ENCODE peak calls at places on chromosomes 7 and 10, in eight cellular contexts. V is activated T-cell treated with anti-CD3 and anti-CD28 coated beads for 1 hour; O is T-helper 17 cell; P is colonic mucosa; M is Caki2; W is AG04449; J is activated CD4-positive, alpha-beta T cell treated with anti-CD3 and anti-CD28 coated beads, Interleukin-2, amount 10 ng/mL, durations not matched to agents 7 days and 5 days; T is endothelial cell. S is an unnamed sample.

GRCh38 chr10:64430690-64431323 is 909.6 kb downstream of the REEP3 start:
- DNase-seq in V (no peak), O (no peak), P (peak), M (peak), W (no peak), J (no peak), T (peak), S (no peak)

GRCh38 chr10:84695983-84696382 is 367.6 kb downstream of the CCSER2 start:
- DNase-seq in V (no peak), O (no peak), P (no peak), M (no peak), W (no peak), J (no peak), T (no peak), S (no peak)

GRCh38 chr10:10677479-10677878 is 340.2 kb upstream of the CELF2 start:
- DNase-seq in V (no peak), O (no peak), P (peak), M (peak), W (no peak), J (peak), T (peak), S (no peak)

GRCh38 chr7:100967292-100967863 is 2.0 kb upstream of the MUC12 start:
- DNase-seq in V (no peak), O (no peak), P (peak), M (no peak), W (no peak), J (no peak), T (no peak), S (no peak)

GRCh38 chr10:46995234-46995633 is 84.0 kb downstream of the PTPN20 start:
- DNase-seq in V (no peak), O (no peak), P (no peak), M (no peak), W (no peak), J (no peak), T (no peak), S (no peak)

GRCh38 chr10:95445223-95445836 is 115.8 kb downstream of the SORBS1 start:
- DNase-seq in V (no peak), O (no peak), P (peak), M (peak), W (peak), J (no peak), T (no peak), S (no peak)

GRCh38 chr7:151410405-151411390 is 860 bp upstream of the WDR86 start:
- DNase-seq in V (no peak), O (peak), P (no peak), M (no peak), W (no peak), J (no peak), T (peak), S (peak)

GRCh38 chr7:90303241-90303640 is 17.9 kb downstream of the FAM237B start:
- DNase-seq in V (no peak), O (no peak), P (no peak), M (no peak), W (no peak), J (no peak), T (no peak), S (no peak)

GRCh38 chr10:125264752-125265578 is 104.6 kb upstream of the CTBP2 start:
- DNase-seq in V (no peak), O (no peak), P (no peak), M (no peak), W (no peak), J (no peak), T (no peak), S (no peak)

GRCh38 chr10:96370575-96371157 is 11.9 kb upstream of the OPALIN start:
- DNase-seq in V (peak), O (no peak), P (peak), M (peak), W (no peak), J (peak), T (peak), S (no peak)

GRCh38 chr10:99368646-99369045 is 39.5 kb downstream of the CNNM1 start:
- DNase-seq in V (no peak), O (no peak), P (no peak), M (peak), W (no peak), J (no peak), T (no peak), S (no peak)

GRCh38 chr10:34813626-34814227 is 1.4 kb downstream of the PARD3 start:
- DNase-seq in V (no peak), O (no peak), P (peak), M (peak), W (no peak), J (no peak), T (peak), S (no peak)

GRCh38 chr10:102113261-102113955 is 6.8 kb downstream of the LDB1 start:
- DNase-seq in V (no peak), O (no peak), P (no peak), M (no peak), W (no peak), J (peak), T (no peak), S (no peak)

GRCh38 chr7:140983802-140984201 is 30.9 kb downstream of the MRPS33 start:
- DNase-seq in V (no peak), O (no peak), P (peak), M (no peak), W (no peak), J (peak), T (no peak), S (no peak)

GRCh38 chr10:78626471-78626870 is 442.3 kb upstream of the ZMIZ1 start:
- DNase-seq in V (no peak), O (no peak), P (no peak), M (no peak), W (no peak), J (no peak), T (no peak), S (no peak)

GRCh38 chr7:158651968-158652555 is 52.5 kb downstream of the NCAPG2 start:
- DNase-seq in V (no peak), O (no peak), P (no peak), M (no peak), W (no peak), J (no peak), T (no peak), S (no peak)

GRCh38 chr10:113704637-113705343 is 25.1 kb downstream of the CASP7 start:
- DNase-seq in V (no peak), O (no peak), P (peak), M (peak), W (no peak), J (peak), T (peak), S (no peak)

GRCh38 chr10:88500656-88501055 is 82.5 kb downstream of the RNLS start:
- DNase-seq in V (no peak), O (no peak), P (no peak), M (no peak), W (no peak), J (no peak), T (no peak), S (no peak)

GRCh38 chr10:30792025-30792424 is 162.5 kb upstream of the LYZL2 start:
- DNase-seq in V (no peak), O (no peak), P (no peak), M (no peak), W (no peak), J (no peak), T (no peak), S (no peak)

GRCh38 chr10:105207596-105207995 is 566.5 kb downstream of the SORCS3 start:
- DNase-seq in V (no peak), O (no peak), P (no peak), M (peak), W (no peak), J (no peak), T (no peak), S (no peak)

GRCh38 chr7:140322759-140323158 is 75.6 kb downstream of the SLC37A3 start:
- DNase-seq in V (no peak), O (no peak), P (no peak), M (no peak), W (no peak), J (no peak), T (no peak), S (no peak)

GRCh38 chr7:86667732-86668131 is 24.0 kb downstream of the GRM3 start:
- DNase-seq in V (no peak), O (no peak), P (no peak), M (no peak), W (no peak), J (no peak), T (peak), S (no peak)